ENCODE peak calls at places on chromosomes 16 and 17, in six cellular contexts. R is CD8-positive, alpha-beta memory T cell; T is kidney tubule cell; W is A172; J is MM.1S; B is ELF-1. N is an unnamed sample.
A peak's percentile ranks its signal among the peaks of the same experiment; 100 is the strongest.

GRCh38 chr16:71383054-71383773 is 24.7 kb downstream of the CALB2 start:
- DNase-seq in R (no peak), T (peak; percentile 83), W (no peak), J (no peak), B (peak; percentile 58), N (no peak)

GRCh38 chr17:61419496-61420046 is 19.9 kb downstream of the TBX2 start:
- DNase-seq in R (no peak), T (no peak), W (no peak), J (no peak), B (no peak), N (no peak)

GRCh38 chr17:3602499-3602898 is 6.7 kb downstream of the TRPV1 start:
- DNase-seq in R (no peak), T (peak; percentile 9), W (peak; percentile 21), J (peak; percentile 37), B (peak; percentile 75), N (no peak)

GRCh38 chr16:72913551-72913950 is 134.4 kb downstream of the ZFHX3 start:
- DNase-seq in R (no peak), T (no peak), W (no peak), J (no peak), B (no peak), N (no peak)

GRCh38 chr17:74176546-74177001 is 26.9 kb upstream of the RPL38 start:
- DNase-seq in R (no peak), T (peak; percentile 65), W (peak; percentile 66), J (peak; percentile 37), B (peak; percentile 83), N (peak; percentile 63)

GRCh38 chr17:68319420-68320162 is 28.3 kb downstream of the ARSG start:
- DNase-seq in R (no peak), T (no peak), W (no peak), J (no peak), B (no peak), N (no peak)

GRCh38 chr16:57620316-57621231 is 7.9 kb upstream of the ADGRG1 start:
- DNase-seq in R (no peak), T (peak; percentile 43), W (no peak), J (no peak), B (peak; percentile 80), N (peak; percentile 88)

GRCh38 chr17:43644081-43644480 is 17.6 kb downstream of the MEOX1 start:
- DNase-seq in R (no peak), T (no peak), W (no peak), J (no peak), B (no peak), N (no peak)

GRCh38 chr16:65782537-65783290 is 583.8 kb upstream of the CDH5 start:
- DNase-seq in R (no peak), T (no peak), W (peak; percentile 94), J (no peak), B (no peak), N (no peak)

GRCh38 chr17:82092995-82093751 is 4.9 kb downstream of the FASN start:
- DNase-seq in R (no peak), T (no peak), W (no peak), J (no peak), B (no peak), N (no peak)

GRCh38 chr17:7079581-7080444 is at the start of gene CLEC10A:
- DNase-seq in R (no peak), T (no peak), W (no peak), J (no peak), B (no peak), N (no peak)

GRCh38 chr16:86768231-86768791 is 190.0 kb downstream of the FOXL1 start:
- DNase-seq in R (no peak), T (peak; percentile 67), W (peak; percentile 45), J (no peak), B (peak; percentile 22), N (no peak)

GRCh38 chr16:30786936-30787612 is at the start of gene ZNF629:
- DNase-seq in R (no peak), T (peak; percentile 69), W (peak; percentile 58), J (no peak), B (peak; percentile 77), N (peak; percentile 71)

GRCh38 chr16:85046957-85047866 is 19.6 kb downstream of the KIAA0513 start:
- DNase-seq in R (no peak), T (no peak), W (no peak), J (no peak), B (peak; percentile 67), N (peak; percentile 76)

GRCh38 chr17:16929281-16929680 is 42.6 kb downstream of the TNFRSF13B start:
- DNase-seq in R (no peak), T (no peak), W (no peak), J (no peak), B (no peak), N (no peak)

GRCh38 chr17:66636111-66636510 is 198.8 kb upstream of the CACNG5 start:
- DNase-seq in R (no peak), T (peak; percentile 84), W (peak; percentile 96), J (no peak), B (no peak), N (no peak)

GRCh38 chr17:5509482-5509881 is 23.1 kb downstream of the MIS12 start:
- DNase-seq in R (no peak), T (peak; percentile 28), W (peak; percentile 48), J (no peak), B (no peak), N (no peak)

GRCh38 chr16:79184464-79184863 is 416.1 kb downstream of the MAF start:
- DNase-seq in R (no peak), T (no peak), W (no peak), J (no peak), B (no peak), N (no peak)

GRCh38 chr16:11138769-11139623 is 117.0 kb downstream of the SOCS1 start:
- DNase-seq in R (no peak), T (no peak), W (no peak), J (no peak), B (peak; percentile 57), N (no peak)

GRCh38 chr16:19694989-19695388 is 23.0 kb downstream of the KNOP1 start:
- DNase-seq in R (no peak), T (no peak), W (no peak), J (no peak), B (no peak), N (no peak)

GRCh38 chr17:7260151-7260550 is 2.1 kb downstream of the CLDN7 start:
- DNase-seq in R (no peak), T (no peak), W (no peak), J (no peak), B (no peak), N (no peak)

GRCh38 chr17:82930043-82930923 is 90.5 kb upstream of the ZNF750 start:
- DNase-seq in R (no peak), T (no peak), W (no peak), J (no peak), B (no peak), N (no peak)

GRCh38 chr17:3777366-3777765 is 23.6 kb downstream of the ITGAE start:
- DNase-seq in R (no peak), T (no peak), W (no peak), J (no peak), B (no peak), N (no peak)

GRCh38 chr16:47574091-47575054 is 113.2 kb downstream of the PHKB start:
- DNase-seq in R (no peak), T (peak; percentile 70), W (peak; percentile 46), J (peak; percentile 57), B (peak; percentile 16), N (no peak)

GRCh38 chr17:81684442-81684911 is 666 bp downstream of the HGS start:
- DNase-seq in R (no peak), T (no peak), W (peak; percentile 73), J (no peak), B (peak; percentile 55), N (no peak)

GRCh38 chr16:14011846-14012245 is 59.3 kb upstream of the MRTFB start:
- DNase-seq in R (no peak), T (no peak), W (no peak), J (no peak), B (no peak), N (no peak)

GRCh38 chr17:50521517-50521916 is 11.0 kb upstream of the EPN3 start:
- DNase-seq in R (no peak), T (no peak), W (no peak), J (no peak), B (no peak), N (no peak)

GRCh38 chr16:30010817-30011504 is at the start of gene DOC2A:
- DNase-seq in R (no peak), T (no peak), W (no peak), J (no peak), B (no peak), N (no peak)

N was measured in stomach.